ENCODE peak calls at places on chromosomes 11 and 22, in five cellular contexts. One of them, this sample, is unnamed.

GRCh38 chr11:58659910-58660570 is 37.6 kb downstream of the CNTF start:
- DNase-seq in AG09309: no peak
- DNase-seq in activated T-cell treated with anti-CD3 and anti-CD28 coated beads, Interleukin-2, amount 50 U/mL, for 72 hours: no peak
- DNase-seq in cardiac fibroblast: no peak
- DNase-seq in midbrain: no peak
- DNase-seq in this sample: no peak

GRCh38 chr11:35305670-35306382 is 113.5 kb downstream of the SLC1A2 start:
- DNase-seq in AG09309: no peak
- DNase-seq in activated T-cell treated with anti-CD3 and anti-CD28 coated beads, Interleukin-2, amount 50 U/mL, for 72 hours: peak
- DNase-seq in cardiac fibroblast: peak
- DNase-seq in midbrain: peak
- DNase-seq in this sample: peak

GRCh38 chr11:62885137-62885536 is 4.4 kb downstream of the SLC3A2 start:
- DNase-seq in AG09309: no peak
- DNase-seq in activated T-cell treated with anti-CD3 and anti-CD28 coated beads, Interleukin-2, amount 50 U/mL, for 72 hours: no peak
- DNase-seq in cardiac fibroblast: no peak
- DNase-seq in midbrain: no peak
- DNase-seq in this sample: no peak

GRCh38 chr11:123509737-123510578 is 79.9 kb downstream of the GRAMD1B start:
- DNase-seq in AG09309: no peak
- DNase-seq in activated T-cell treated with anti-CD3 and anti-CD28 coated beads, Interleukin-2, amount 50 U/mL, for 72 hours: no peak
- DNase-seq in cardiac fibroblast: peak
- DNase-seq in midbrain: peak
- DNase-seq in this sample: no peak

GRCh38 chr11:32864555-32864954 is 28.1 kb upstream of the QSER1 start:
- DNase-seq in AG09309: no peak
- DNase-seq in activated T-cell treated with anti-CD3 and anti-CD28 coated beads, Interleukin-2, amount 50 U/mL, for 72 hours: no peak
- DNase-seq in cardiac fibroblast: no peak
- DNase-seq in midbrain: no peak
- DNase-seq in this sample: no peak

GRCh38 chr11:84837402-84838069 is 789.6 kb downstream of the DLG2 start:
- DNase-seq in AG09309: no peak
- DNase-seq in activated T-cell treated with anti-CD3 and anti-CD28 coated beads, Interleukin-2, amount 50 U/mL, for 72 hours: no peak
- DNase-seq in cardiac fibroblast: no peak
- DNase-seq in midbrain: no peak
- DNase-seq in this sample: no peak

GRCh38 chr11:2269601-2270321 is 627 bp downstream of the ASCL2 start:
- DNase-seq in AG09309: no peak
- DNase-seq in activated T-cell treated with anti-CD3 and anti-CD28 coated beads, Interleukin-2, amount 50 U/mL, for 72 hours: peak
- DNase-seq in cardiac fibroblast: peak
- DNase-seq in midbrain: no peak
- DNase-seq in this sample: no peak

GRCh38 chr11:105903113-105903512 is 118.9 kb downstream of the MSANTD4 start:
- DNase-seq in AG09309: no peak
- DNase-seq in activated T-cell treated with anti-CD3 and anti-CD28 coated beads, Interleukin-2, amount 50 U/mL, for 72 hours: no peak
- DNase-seq in cardiac fibroblast: no peak
- DNase-seq in midbrain: no peak
- DNase-seq in this sample: no peak

GRCh38 chr11:134557571-134558257 is 145.7 kb upstream of the B3GAT1 start:
- DNase-seq in AG09309: no peak
- DNase-seq in activated T-cell treated with anti-CD3 and anti-CD28 coated beads, Interleukin-2, amount 50 U/mL, for 72 hours: no peak
- DNase-seq in cardiac fibroblast: no peak
- DNase-seq in midbrain: no peak
- DNase-seq in this sample: no peak

GRCh38 chr11:100563541-100564280 is 123.4 kb upstream of the ARHGAP42 start:
- DNase-seq in AG09309: peak
- DNase-seq in activated T-cell treated with anti-CD3 and anti-CD28 coated beads, Interleukin-2, amount 50 U/mL, for 72 hours: no peak
- DNase-seq in cardiac fibroblast: no peak
- DNase-seq in midbrain: no peak
- DNase-seq in this sample: no peak

GRCh38 chr22:50604256-50604580 is 3.6 kb downstream of the MAPK8IP2 start:
- DNase-seq in AG09309: no peak
- DNase-seq in activated T-cell treated with anti-CD3 and anti-CD28 coated beads, Interleukin-2, amount 50 U/mL, for 72 hours: no peak
- DNase-seq in cardiac fibroblast: no peak
- DNase-seq in midbrain: no peak
- DNase-seq in this sample: peak

GRCh38 chr11:8832571-8833260 is 78.3 kb upstream of the AKIP1 start:
- DNase-seq in AG09309: no peak
- DNase-seq in activated T-cell treated with anti-CD3 and anti-CD28 coated beads, Interleukin-2, amount 50 U/mL, for 72 hours: peak
- DNase-seq in cardiac fibroblast: peak
- DNase-seq in midbrain: no peak
- DNase-seq in this sample: peak

GRCh38 chr11:43784866-43785265 is 95.8 kb upstream of the ALKBH3 start:
- DNase-seq in AG09309: no peak
- DNase-seq in activated T-cell treated with anti-CD3 and anti-CD28 coated beads, Interleukin-2, amount 50 U/mL, for 72 hours: no peak
- DNase-seq in cardiac fibroblast: peak
- DNase-seq in midbrain: no peak
- DNase-seq in this sample: no peak

GRCh38 chr11:133955091-133955846 is 1.5 kb downstream of the IGSF9B start:
- DNase-seq in AG09309: no peak
- DNase-seq in activated T-cell treated with anti-CD3 and anti-CD28 coated beads, Interleukin-2, amount 50 U/mL, for 72 hours: peak
- DNase-seq in cardiac fibroblast: no peak
- DNase-seq in midbrain: no peak
- DNase-seq in this sample: no peak

GRCh38 chr11:9568854-9569587 is 4.4 kb upstream of the WEE1 start:
- DNase-seq in AG09309: peak
- DNase-seq in activated T-cell treated with anti-CD3 and anti-CD28 coated beads, Interleukin-2, amount 50 U/mL, for 72 hours: no peak
- DNase-seq in cardiac fibroblast: peak
- DNase-seq in midbrain: peak
- DNase-seq in this sample: peak

GRCh38 chr11:78735711-78736110 is 161.0 kb upstream of the NARS2 start:
- DNase-seq in AG09309: no peak
- DNase-seq in activated T-cell treated with anti-CD3 and anti-CD28 coated beads, Interleukin-2, amount 50 U/mL, for 72 hours: no peak
- DNase-seq in cardiac fibroblast: no peak
- DNase-seq in midbrain: no peak
- DNase-seq in this sample: no peak

GRCh38 chr22:46105494-46106278 is 44.6 kb upstream of the PPARA start:
- DNase-seq in AG09309: peak
- DNase-seq in activated T-cell treated with anti-CD3 and anti-CD28 coated beads, Interleukin-2, amount 50 U/mL, for 72 hours: no peak
- DNase-seq in cardiac fibroblast: peak
- DNase-seq in midbrain: no peak
- DNase-seq in this sample: no peak

GRCh38 chr11:2808850-2809847 is 76.4 kb downstream of the CDKN1C start:
- DNase-seq in AG09309: no peak
- DNase-seq in activated T-cell treated with anti-CD3 and anti-CD28 coated beads, Interleukin-2, amount 50 U/mL, for 72 hours: no peak
- DNase-seq in cardiac fibroblast: no peak
- DNase-seq in midbrain: no peak
- DNase-seq in this sample: no peak

GRCh38 chr11:13334068-13334785 is 56.6 kb downstream of the BMAL1 start:
- DNase-seq in AG09309: no peak
- DNase-seq in activated T-cell treated with anti-CD3 and anti-CD28 coated beads, Interleukin-2, amount 50 U/mL, for 72 hours: no peak
- DNase-seq in cardiac fibroblast: no peak
- DNase-seq in midbrain: no peak
- DNase-seq in this sample: no peak

GRCh38 chr11:97764193-97764592 is 1256.6 kb upstream of the CNTN5 start:
- DNase-seq in AG09309: no peak
- DNase-seq in activated T-cell treated with anti-CD3 and anti-CD28 coated beads, Interleukin-2, amount 50 U/mL, for 72 hours: no peak
- DNase-seq in cardiac fibroblast: no peak
- DNase-seq in midbrain: no peak
- DNase-seq in this sample: no peak

GRCh38 chr11:84775503-84775902 is 851.6 kb downstream of the DLG2 start:
- DNase-seq in AG09309: no peak
- DNase-seq in activated T-cell treated with anti-CD3 and anti-CD28 coated beads, Interleukin-2, amount 50 U/mL, for 72 hours: no peak
- DNase-seq in cardiac fibroblast: no peak
- DNase-seq in midbrain: no peak
- DNase-seq in this sample: no peak

GRCh38 chr22:46052331-46052771 is 75.4 kb upstream of the WNT7B start:
- DNase-seq in AG09309: no peak
- DNase-seq in activated T-cell treated with anti-CD3 and anti-CD28 coated beads, Interleukin-2, amount 50 U/mL, for 72 hours: no peak
- DNase-seq in cardiac fibroblast: peak
- DNase-seq in midbrain: no peak
- DNase-seq in this sample: no peak

GRCh38 chr11:13355191-13355590 is 77.6 kb downstream of the BMAL1 start:
- DNase-seq in AG09309: no peak
- DNase-seq in activated T-cell treated with anti-CD3 and anti-CD28 coated beads, Interleukin-2, amount 50 U/mL, for 72 hours: no peak
- DNase-seq in cardiac fibroblast: no peak
- DNase-seq in midbrain: no peak
- DNase-seq in this sample: no peak

GRCh38 chr11:3735827-3736226 is 61.5 kb downstream of the NUP98 start:
- DNase-seq in AG09309: no peak
- DNase-seq in activated T-cell treated with anti-CD3 and anti-CD28 coated beads, Interleukin-2, amount 50 U/mL, for 72 hours: no peak
- DNase-seq in cardiac fibroblast: peak
- DNase-seq in midbrain: no peak
- DNase-seq in this sample: no peak

GRCh38 chr11:61555051-61555969 is 25.6 kb downstream of the SYT7 start:
- DNase-seq in AG09309: no peak
- DNase-seq in activated T-cell treated with anti-CD3 and anti-CD28 coated beads, Interleukin-2, amount 50 U/mL, for 72 hours: no peak
- DNase-seq in cardiac fibroblast: no peak
- DNase-seq in midbrain: no peak
- DNase-seq in this sample: no peak

GRCh38 chr11:20474176-20474950 is 86.8 kb downstream of the PRMT3 start:
- DNase-seq in AG09309: no peak
- DNase-seq in activated T-cell treated with anti-CD3 and anti-CD28 coated beads, Interleukin-2, amount 50 U/mL, for 72 hours: no peak
- DNase-seq in cardiac fibroblast: no peak
- DNase-seq in midbrain: peak
- DNase-seq in this sample: no peak

GRCh38 chr22:38531251-38531956 is 25.3 kb upstream of the DDX17 start:
- DNase-seq in AG09309: no peak
- DNase-seq in activated T-cell treated with anti-CD3 and anti-CD28 coated beads, Interleukin-2, amount 50 U/mL, for 72 hours: no peak
- DNase-seq in cardiac fibroblast: peak
- DNase-seq in midbrain: no peak
- DNase-seq in this sample: no peak

GRCh38 chr22:37105154-37105553 is 4.4 kb downstream of the TMPRSS6 start:
- DNase-seq in AG09309: no peak
- DNase-seq in activated T-cell treated with anti-CD3 and anti-CD28 coated beads, Interleukin-2, amount 50 U/mL, for 72 hours: no peak
- DNase-seq in cardiac fibroblast: no peak
- DNase-seq in midbrain: no peak
- DNase-seq in this sample: no peak

GRCh38 chr11:82701847-82702520 is 31.7 kb downstream of the FAM181B start:
- DNase-seq in AG09309: no peak
- DNase-seq in activated T-cell treated with anti-CD3 and anti-CD28 coated beads, Interleukin-2, amount 50 U/mL, for 72 hours: peak
- DNase-seq in cardiac fibroblast: peak
- DNase-seq in midbrain: peak
- DNase-seq in this sample: peak

GRCh38 chr11:122159173-122159701 is 43.2 kb upstream of the BLID start:
- DNase-seq in AG09309: no peak
- DNase-seq in activated T-cell treated with anti-CD3 and anti-CD28 coated beads, Interleukin-2, amount 50 U/mL, for 72 hours: no peak
- DNase-seq in cardiac fibroblast: peak
- DNase-seq in midbrain: peak
- DNase-seq in this sample: no peak

GRCh38 chr11:72338741-72339140 is 94.8 kb upstream of the PHOX2A start:
- DNase-seq in AG09309: peak
- DNase-seq in activated T-cell treated with anti-CD3 and anti-CD28 coated beads, Interleukin-2, amount 50 U/mL, for 72 hours: no peak
- DNase-seq in cardiac fibroblast: no peak
- DNase-seq in midbrain: no peak
- DNase-seq in this sample: no peak